ENCODE peak calls at places on chromosomes 1 and 21, in four cellular contexts. A is astrocyte of the cerebellum; E is RPMI7951; N is activated T-helper 1 cell treated with anti-CD3 and anti-CD28 coated beads, Interleukin-12 subunit alpha, Interleukin-12 subunit beta, Interleukin-2, Interleukin-4 antibody, amounts not matched to agents 30 ng/mL and 10 ng/mL and 1 ng/mL, durations not matched to agents 14 hours and 24 hours and 36 hours. U is an unnamed sample.

GRCh38 chr1:33876970-33877680 is 13.2 kb downstream of the HMGB4 start:
- DNase-seq in E (peak), A (peak), N (no peak), U (no peak)

GRCh38 chr1:208132287-208132882 is 111.8 kb downstream of the PLXNA2 start:
- DNase-seq in A (peak), N (peak), E (peak), U (no peak)

GRCh38 chr21:31656199-31657095 is 3.0 kb upstream of the SOD1 start:
- DNase-seq in E (peak), N (no peak), A (peak), U (no peak)

GRCh38 chr21:45152265-45152746 is 77.9 kb downstream of the ADARB1 start:
- DNase-seq in A (no peak), N (peak), E (peak), U (peak)

GRCh38 chr1:27049607-27050006 is 37.0 kb upstream of the TENT5B start:
- DNase-seq in A (no peak), E (no peak), N (no peak), U (no peak)

GRCh38 chr1:94279048-94279447 is 41.7 kb upstream of the ARHGAP29 start:
- DNase-seq in A (no peak), N (no peak), E (no peak), U (no peak)

GRCh38 chr21:28333455-28334108 is 659.1 kb downstream of the LTN1 start:
- DNase-seq in A (no peak), E (no peak), N (no peak), U (no peak)

GRCh38 chr1:10864776-10865175 is 68.3 kb upstream of the CASZ1 start:
- DNase-seq in E (no peak), A (no peak), N (no peak), U (no peak)

GRCh38 chr1:239563680-239564079 is 177.3 kb downstream of the CHRM3 start:
- DNase-seq in A (no peak), E (no peak), N (no peak), U (no peak)

GRCh38 chr1:228411548-228412430 is 4.9 kb downstream of the TRIM17 start:
- DNase-seq in E (no peak), N (no peak), A (no peak), U (no peak)

GRCh38 chr1:156140879-156141707 is 12.3 kb upstream of the SEMA4A start:
- DNase-seq in A (no peak), E (no peak), N (no peak), U (no peak)

GRCh38 chr1:70720133-70720920 is 309.3 kb downstream of the CTH start:
- DNase-seq in E (no peak), A (no peak), N (no peak), U (no peak)

GRCh38 chr1:30085814-30086770 is 637.3 kb downstream of the MATN1 start:
- DNase-seq in A (no peak), N (peak), E (peak), U (peak)

GRCh38 chr1:24714859-24715520 is 30.3 kb upstream of the CLIC4 start:
- DNase-seq in E (peak), N (no peak), A (no peak), U (no peak)

GRCh38 chr1:53660666-53661065 is 78.3 kb downstream of the GLIS1 start:
- DNase-seq in N (no peak), E (no peak), A (no peak), U (no peak)

GRCh38 chr1:239817801-239818200 is 273.9 kb upstream of the FMN2 start:
- DNase-seq in A (no peak), N (no peak), E (no peak), U (no peak)

GRCh38 chr1:118978914-118979701 is 9.0 kb downstream of the TBX15 start:
- DNase-seq in N (no peak), E (no peak), A (no peak), U (no peak)

U was measured in natural killer cell treated with Interleukin-12 subunit alpha and Interleukin-12 subunit beta and Interleukin-15 and Interleukin-18, amount 100 ng/mL, for 72 hours.